ENCODE peak calls at places on chromosomes 1 and 21, in seven cellular contexts. F, V, N, E, S, W and Z are unnamed samples.

GRCh38 chr1:225603538-225604354 is 49.2 kb downstream of the ENAH start:
- DNase-seq in F (no peak), V (no peak), N (peak; percentile 79), E (peak; percentile 72), S (no peak), W (no peak), Z (no peak)

GRCh38 chr1:116375165-116375883 is 2.3 kb downstream of the ATP1A1 start:
- DNase-seq in F (no peak), V (no peak), N (peak; percentile 27), E (peak; percentile 43), S (no peak), W (no peak), Z (no peak)

GRCh38 chr21:28791595-28792282 is 200.9 kb downstream of the LTN1 start:
- DNase-seq in F (no peak), V (no peak), N (no peak), E (no peak), S (no peak), W (no peak), Z (no peak)

GRCh38 chr1:64537942-64538341 is 68.0 kb downstream of the CACHD1 start:
- DNase-seq in F (no peak), V (no peak), N (no peak), E (no peak), S (no peak), W (no peak), Z (no peak)

GRCh38 chr1:43331688-43332087 is 5.9 kb upstream of the MPL start:
- DNase-seq in F (no peak), V (no peak), N (no peak), E (no peak), S (no peak), W (no peak), Z (no peak)

GRCh38 chr1:66943361-66943969 is 18.7 kb downstream of the MIER1 start:
- DNase-seq in F (no peak), V (no peak), N (peak; percentile 12), E (peak; percentile 18), S (no peak), W (no peak), Z (no peak)

GRCh38 chr21:44582055-44582454 is 1.7 kb upstream of the KRTAP10-5 start:
- DNase-seq in F (no peak), V (no peak), N (no peak), E (no peak), S (no peak), W (no peak), Z (no peak)

GRCh38 chr1:153358691-153358975 is 979 bp downstream of the S100A9 start:
- DNase-seq in F (no peak), V (no peak), N (no peak), E (no peak), S (no peak), W (peak; percentile 28), Z (no peak)

GRCh38 chr1:193729429-193729828 is 543.0 kb upstream of the B3GALT2 start:
- DNase-seq in F (no peak), V (no peak), N (no peak), E (no peak), S (no peak), W (no peak), Z (no peak)

GRCh38 chr1:158002022-158002629 is 8.7 kb downstream of the KIRREL1 start:
- DNase-seq in F (no peak), V (no peak), N (no peak), E (peak; percentile 75), S (no peak), W (no peak), Z (no peak)

GRCh38 chr1:74197657-74198552 is at the start of the genes FPGT and LRRIQ3:
- DNase-seq in F (peak; percentile 92), V (peak; percentile 93), N (peak; percentile 96), E (peak; percentile 95), S (peak; percentile 98), W (peak; percentile 96), Z (peak; percentile 93)

GRCh38 chr1:93578433-93578830 is 103.2 kb downstream of the BCAR3 start:
- DNase-seq in F (no peak), V (no peak), N (no peak), E (no peak), S (no peak), W (no peak), Z (no peak)

GRCh38 chr1:222919478-222919865 is 104.6 kb downstream of the DISP1 start:
- DNase-seq in F (peak; percentile 30), V (no peak), N (no peak), E (peak; percentile 56), S (no peak), W (no peak), Z (no peak)

GRCh38 chr1:205658943-205659581 is 21.2 kb downstream of the SLC45A3 start:
- DNase-seq in F (no peak), V (peak; percentile 88), N (peak; percentile 72), E (peak; percentile 58), S (peak; percentile 91), W (peak; percentile 76), Z (peak; percentile 55)

GRCh38 chr1:23103001-23103879 is 65.4 kb downstream of the LUZP1 start:
- DNase-seq in F (no peak), V (no peak), N (peak; percentile 82), E (peak; percentile 70), S (no peak), W (no peak), Z (peak; percentile 24)

GRCh38 chr1:25117233-25117823 is 115.0 kb downstream of the SYF2 start:
- DNase-seq in F (no peak), V (peak; percentile 81), N (no peak), E (no peak), S (no peak), W (no peak), Z (no peak)

GRCh38 chr1:169102567-169102966 is 3.9 kb upstream of the ATP1B1 start:
- DNase-seq in F (no peak), V (no peak), N (peak; percentile 57), E (peak; percentile 78), S (peak; percentile 76), W (no peak), Z (no peak)

GRCh38 chr1:165129568-165130164 is 226.8 kb downstream of the LMX1A start:
- DNase-seq in F (no peak), V (peak; percentile 77), N (peak; percentile 47), E (peak; percentile 54), S (peak; percentile 33), W (peak; percentile 68), Z (peak; percentile 37)

GRCh38 chr1:213988639-213989070 is 882 bp downstream of the PROX1 start:
- DNase-seq in F (no peak), V (peak; percentile 20), N (peak; percentile 26), E (no peak), S (no peak), W (no peak), Z (no peak)

GRCh38 chr21:37098756-37099155 is 25.7 kb downstream of the TTC3 start:
- DNase-seq in F (no peak), V (no peak), N (no peak), E (no peak), S (no peak), W (no peak), Z (no peak)

GRCh38 chr1:153506831-153507413 is 28.9 kb downstream of the S100A6 start:
- DNase-seq in F (peak; percentile 56), V (no peak), N (peak; percentile 36), E (peak; percentile 94), S (peak; percentile 88), W (peak; percentile 86), Z (no peak)

GRCh38 chr1:225460737-225461532 is 33.1 kb upstream of the LBR start:
- DNase-seq in F (no peak), V (peak; percentile 42), N (peak; percentile 34), E (peak; percentile 29), S (no peak), W (no peak), Z (no peak)

GRCh38 chr1:27637052-27637451 is 2.1 kb upstream of the FGR start:
- DNase-seq in F (no peak), V (no peak), N (peak; percentile 51), E (peak; percentile 42), S (no peak), W (no peak), Z (no peak)

GRCh38 chr1:55904541-55904940 is 674.8 kb downstream of the PLPP3 start:
- DNase-seq in F (no peak), V (no peak), N (no peak), E (no peak), S (no peak), W (no peak), Z (no peak)

GRCh38 chr21:45747233-45747766 is 103.8 kb downstream of the PCBP3 start:
- DNase-seq in F (no peak), V (peak; percentile 58), N (no peak), E (no peak), S (no peak), W (no peak), Z (no peak)

GRCh38 chr1:29114654-29115053 is 9.0 kb downstream of the TMEM200B start:
- DNase-seq in F (no peak), V (no peak), N (no peak), E (no peak), S (no peak), W (no peak), Z (no peak)

GRCh38 chr1:212938846-212939245 is 11.5 kb upstream of the VASH2 start:
- DNase-seq in F (no peak), V (no peak), N (no peak), E (no peak), S (no peak), W (no peak), Z (no peak)

GRCh38 chr1:245874942-245875580 is 632.0 kb downstream of the SMYD3 start:
- DNase-seq in F (peak; percentile 99), V (no peak), N (peak; percentile 97), E (peak; percentile 99), S (peak; percentile 76), W (peak; percentile 75), Z (no peak)

GRCh38 chr1:17502326-17502778 is 37.1 kb upstream of the ARHGEF10L start:
- DNase-seq in F (peak; percentile 62), V (peak; percentile 86), N (peak; percentile 67), E (peak; percentile 79), S (peak; percentile 85), W (peak; percentile 90), Z (peak; percentile 32)

GRCh38 chr21:44713130-44713529 is 1.8 kb upstream of the TSPEAR start:
- DNase-seq in F (no peak), V (no peak), N (no peak), E (no peak), S (no peak), W (peak; percentile 40), Z (no peak)

GRCh38 chr1:115429884-115430283 is 91.8 kb upstream of the NGF start:
- DNase-seq in F (no peak), V (no peak), N (peak; percentile 38), E (peak; percentile 78), S (peak; percentile 21), W (no peak), Z (no peak)

GRCh38 chr1:3465091-3465934 is 10.8 kb downstream of the ARHGEF16 start:
- DNase-seq in F (no peak), V (no peak), N (no peak), E (no peak), S (no peak), W (peak; percentile 76), Z (no peak)

GRCh38 chr1:40059292-40059959 is 18.9 kb downstream of the CAP1 start:
- DNase-seq in F (no peak), V (peak; percentile 34), N (peak; percentile 81), E (peak; percentile 60), S (no peak), W (no peak), Z (peak; percentile 50)

GRCh38 chr1:202283991-202284390 is 57.7 kb downstream of the UBE2T start:
- DNase-seq in F (no peak), V (no peak), N (peak; percentile 79), E (peak; percentile 95), S (peak; percentile 42), W (no peak), Z (no peak)